ENCODE peak calls at places on chromosomes 12 and 14, in six cellular contexts. E is iPS-NIHi11, C is GM04504, T is midbrain, R is activated gamma-delta T cell, K is fibroblast of lung. N is an unnamed sample.

GRCh38 chr14:103474893-103475292 is 47.7 kb downstream of the CKB start:
- DNase-seq in E (no peak), C (no peak), T (no peak), R (no peak), K (no peak), N (no peak)

GRCh38 chr14:50335989-50336391 is 23.9 kb downstream of the DMAC2L start:
- DNase-seq in E (peak; percentile 28), C (no peak), T (peak; percentile 73), R (no peak), K (peak; percentile 40), N (no peak)

GRCh38 chr12:82627799-82628198 is 58.9 kb upstream of the TMTC2 start:
- DNase-seq in E (peak; percentile 32), C (peak; percentile 18), T (peak; percentile 25), R (no peak), K (peak; percentile 28), N (no peak)

GRCh38 chr12:28172434-28173030 is 17.7 kb upstream of the CCDC91 start:
- DNase-seq in E (peak; percentile 58), C (peak; percentile 47), T (no peak), R (no peak), K (peak; percentile 70), N (peak; percentile 33)

GRCh38 chr14:47103781-47104180 is 452.2 kb upstream of the RPL10L start:
- DNase-seq in E (no peak), C (no peak), T (no peak), R (no peak), K (no peak), N (no peak)

GRCh38 chr12:91387461-91388134 is 205.0 kb upstream of the DCN start:
- DNase-seq in E (no peak), C (no peak), T (no peak), R (no peak), K (no peak), N (no peak)

GRCh38 chr12:2374092-2374740 is 321.4 kb downstream of the CACNA1C start:
- DNase-seq in E (no peak), C (no peak), T (no peak), R (no peak), K (no peak), N (no peak)

GRCh38 chr14:103510311-103511021 is 12.2 kb downstream of the CKB start:
- DNase-seq in E (peak; percentile 30), C (no peak), T (no peak), R (no peak), K (no peak), N (no peak)

GRCh38 chr12:47216150-47216677 is 136.5 kb upstream of the AMIGO2 start:
- DNase-seq in E (no peak), C (no peak), T (no peak), R (no peak), K (no peak), N (no peak)

GRCh38 chr12:5872745-5873144 is 72.3 kb downstream of the ANO2 start:
- DNase-seq in E (peak; percentile 42), C (peak; percentile 6), T (no peak), R (no peak), K (peak; percentile 3), N (no peak)

GRCh38 chr14:32693114-32693513 is 245.6 kb upstream of the NPAS3 start:
- DNase-seq in E (peak; percentile 16), C (no peak), T (no peak), R (no peak), K (peak; percentile 49), N (no peak)

GRCh38 chr12:105256921-105257320 is 20.9 kb upstream of the APPL2 start:
- DNase-seq in E (no peak), C (peak; percentile 77), T (no peak), R (no peak), K (peak; percentile 56), N (no peak)